ENCODE peak calls at places on chromosome 9, in five cellular contexts. Y, G, L, P and D are unnamed samples.

GRCh38 chr9:100028201-100028784 is 70.5 kb downstream of the ERP44 start:
- DNase-seq in Y (peak), G (peak), L (no peak), P (peak), D (peak)

GRCh38 chr9:19074836-19075235 is 25.6 kb downstream of the RRAGA start:
- DNase-seq in Y (no peak), G (no peak), L (no peak), P (no peak), D (no peak)

GRCh38 chr9:110764006-110764405 is 95.4 kb downstream of the MUSK start:
- DNase-seq in Y (no peak), G (no peak), L (no peak), P (no peak), D (no peak)

GRCh38 chr9:93826209-93826608 is 128.9 kb downstream of the BARX1 start:
- DNase-seq in Y (no peak), G (no peak), L (peak), P (no peak), D (no peak)

GRCh38 chr9:2676466-2676865 is 40.8 kb upstream of the KCNV2 start:
- DNase-seq in Y (no peak), G (no peak), L (no peak), P (no peak), D (no peak)

GRCh38 chr9:19028835-19029451 is 4.1 kb downstream of the SAXO1 start:
- DNase-seq in Y (no peak), G (no peak), L (no peak), P (no peak), D (peak)

GRCh38 chr9:109880276-109881169 is 100.5 kb downstream of the PALM2AKAP2 start:
- DNase-seq in Y (no peak), G (no peak), L (no peak), P (no peak), D (no peak)

GRCh38 chr9:124969401-124969800 is 28.5 kb upstream of the GOLGA1 start:
- DNase-seq in Y (no peak), G (no peak), L (no peak), P (no peak), D (no peak)

GRCh38 chr9:75417471-75417870 is 329.2 kb downstream of the OSTF1 start:
- DNase-seq in Y (no peak), G (no peak), L (no peak), P (no peak), D (no peak)

GRCh38 chr9:100306283-100306682 is 46.5 kb downstream of the TEX10 start:
- DNase-seq in Y (no peak), G (no peak), L (no peak), P (no peak), D (no peak)

GRCh38 chr9:133737071-133737773 is 930 bp downstream of the SARDH start:
- DNase-seq in Y (no peak), G (no peak), L (peak), P (no peak), D (no peak)

GRCh38 chr9:133990366-133991210 is 1.5 kb downstream of the VAV2 start:
- DNase-seq in Y (peak), G (peak), L (no peak), P (no peak), D (no peak)

GRCh38 chr9:86962692-86963091 is 15.4 kb upstream of the GAS1 start:
- DNase-seq in Y (no peak), G (no peak), L (no peak), P (no peak), D (no peak)

GRCh38 chr9:95343725-95344287 is 26.3 kb upstream of the FANCC start:
- DNase-seq in Y (no peak), G (no peak), L (no peak), P (no peak), D (no peak)

GRCh38 chr9:115000217-115000639 is 69.8 kb upstream of the TNFSF8 start:
- DNase-seq in Y (no peak), G (no peak), L (no peak), P (no peak), D (no peak)

GRCh38 chr9:18703086-18703750 is 229.3 kb downstream of the ADAMTSL1 start:
- DNase-seq in Y (no peak), G (no peak), L (no peak), P (no peak), D (no peak)

GRCh38 chr9:27183151-27183550 is 74.1 kb downstream of the TEK start:
- DNase-seq in Y (no peak), G (no peak), L (no peak), P (no peak), D (no peak)

GRCh38 chr9:27179245-27179870 is 70.3 kb downstream of the TEK start:
- DNase-seq in Y (no peak), G (no peak), L (no peak), P (no peak), D (no peak)

GRCh38 chr9:27182421-27182820 is 73.4 kb downstream of the TEK start:
- DNase-seq in Y (no peak), G (no peak), L (no peak), P (no peak), D (no peak)

GRCh38 chr9:27183701-27184100 is 74.7 kb downstream of the TEK start:
- DNase-seq in Y (no peak), G (no peak), L (no peak), P (no peak), D (no peak)

DNA sequence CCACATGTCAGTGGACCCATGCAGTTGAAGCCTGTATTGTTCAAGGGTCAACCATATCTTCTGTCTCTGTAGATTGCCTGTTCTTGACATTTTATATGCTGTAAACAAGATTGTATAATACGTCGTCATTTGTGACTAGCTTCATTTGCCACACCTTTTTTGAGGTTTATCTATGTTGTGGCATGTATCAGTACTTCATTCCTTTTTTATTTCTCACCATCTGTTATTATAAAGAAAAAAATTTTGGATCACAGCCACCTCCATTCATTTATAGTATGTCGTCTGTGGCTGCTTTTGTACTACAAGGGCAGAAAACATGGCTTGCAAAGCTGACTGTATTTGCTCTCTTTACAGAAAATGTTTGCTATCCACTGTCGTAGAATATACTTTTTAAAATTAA is 72.4 kb downstream of the TEK start:
- DNase-seq in Y (no peak), G (no peak), L (no peak), P (no peak), D (no peak)
- H3K27ac ChIP-seq in Y (no peak), G (no peak), L (no peak), P (no peak), D (no peak)

GRCh38 chr9:130175355-130175754 is 3.2 kb downstream of the NCS1 start:
- DNase-seq in Y (no peak), G (no peak), L (no peak), P (no peak), D (no peak)

GRCh38 chr9:130174025-130174424 is 1.8 kb downstream of the NCS1 start:
- DNase-seq in Y (no peak), G (no peak), L (no peak), P (no peak), D (no peak)

GRCh38 chr9:130176760-130177159 is 4.6 kb downstream of the NCS1 start:
- DNase-seq in Y (no peak), G (no peak), L (no peak), P (no peak), D (no peak)

GRCh38 chr9:130173462-130173876 is 1.3 kb downstream of the NCS1 start:
- DNase-seq in Y (no peak), G (peak), L (no peak), P (no peak), D (no peak)

GRCh38 chr9:130174920-130175321 is 2.7 kb downstream of the NCS1 start:
- DNase-seq in Y (no peak), G (peak), L (no peak), P (peak), D (no peak)
- H3K27ac ChIP-seq in Y (no peak), G (peak), L (no peak), P (peak), D (no peak)

GRCh38 chr9:88198346-88198807 is 60.1 kb upstream of the SPATA31C2 start:
- DNase-seq in Y (no peak), G (peak), L (no peak), P (no peak), D (no peak)

GRCh38 chr9:88197781-88198345 is 59.6 kb upstream of the SPATA31C2 start:
- DNase-seq in Y (no peak), G (no peak), L (no peak), P (no peak), D (no peak)

GRCh38 chr9:88196456-88196855 is 58.2 kb upstream of the SPATA31C2 start:
- DNase-seq in Y (no peak), G (no peak), L (no peak), P (no peak), D (no peak)

GRCh38 chr9:88193766-88194165 is 55.5 kb upstream of the SPATA31C2 start:
- DNase-seq in Y (no peak), G (no peak), L (no peak), P (no peak), D (no peak)

DNA sequence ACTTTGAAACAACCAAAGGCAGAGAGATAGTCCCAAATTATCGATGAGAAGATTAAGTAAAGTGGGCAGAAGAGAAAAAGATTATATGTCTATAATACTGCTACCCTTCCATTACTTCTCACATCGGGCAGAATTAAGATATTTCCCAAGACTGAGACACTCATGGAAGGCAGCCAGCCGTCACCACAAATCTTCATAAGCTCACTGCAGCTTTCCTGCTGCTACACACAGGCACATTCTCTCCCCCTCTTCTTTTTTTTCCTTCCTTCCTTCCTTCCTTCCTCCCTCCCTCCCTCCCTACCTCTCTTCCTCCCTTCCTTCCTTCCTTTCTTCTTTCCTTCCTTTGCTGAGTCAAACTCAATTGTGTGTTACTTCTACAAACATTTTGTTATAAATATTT is 58.7 kb upstream of the SPATA31C2 start:
- DNase-seq in Y (no peak), G (peak), L (no peak), P (no peak), D (no peak)
- H3K27ac ChIP-seq in Y (no peak), G (no peak), L (no peak), P (no peak), D (no peak)

DNA sequence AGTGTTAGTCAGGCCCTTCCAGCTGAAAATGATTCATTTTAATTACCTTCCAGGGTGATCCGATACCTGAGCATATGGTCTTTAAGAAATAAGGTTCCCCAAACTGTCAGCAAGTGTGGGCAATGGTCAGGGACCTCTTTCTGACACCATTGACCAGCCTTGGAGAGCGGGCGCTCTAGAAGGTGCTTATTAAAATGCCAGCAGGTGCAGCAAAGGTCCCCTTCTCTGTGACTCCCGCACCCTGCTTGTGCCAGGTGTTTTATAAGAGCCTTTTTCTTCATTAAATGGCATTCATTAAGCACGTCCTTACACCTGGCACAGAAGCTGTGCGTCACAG is 85.3 kb downstream of the MVB12B start:
- DNase-seq in Y (no peak), G (no peak), L (no peak), P (no peak), D (no peak)
- H3K27ac ChIP-seq in Y (no peak), G (no peak), L (no peak), P (no peak), D (no peak)

DNA sequence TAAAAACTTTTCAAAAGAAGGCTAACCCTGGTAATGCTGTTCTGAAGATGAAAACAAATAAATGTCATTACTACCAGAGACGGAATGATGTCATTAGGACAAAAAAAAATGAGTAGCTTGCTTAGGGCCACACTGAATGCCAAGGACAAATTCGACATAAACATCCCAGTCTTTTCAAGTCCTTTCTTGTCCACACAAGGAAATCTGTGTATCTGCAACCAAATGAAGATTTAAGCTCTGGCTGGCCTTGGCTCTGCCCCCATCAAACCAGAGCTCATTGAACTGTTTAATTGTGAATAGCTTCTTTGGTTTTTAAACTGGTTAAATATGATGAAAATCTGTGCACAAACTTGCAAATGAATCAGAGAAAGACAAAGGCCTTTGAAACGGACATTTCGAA is 592.7 kb downstream of the TLE1 start:
- DNase-seq in Y (no peak), G (no peak), L (no peak), P (no peak), D (no peak)
- H3K27ac ChIP-seq in Y (no peak), G (no peak), L (no peak), P (no peak), D (no peak)

GRCh38 chr9:37198831-37199230 is 78.5 kb downstream of the ZCCHC7 start:
- DNase-seq in Y (no peak), G (no peak), L (no peak), P (no peak), D (no peak)

GRCh38 chr9:37200572-37201005 is 80.2 kb downstream of the ZCCHC7 start:
- DNase-seq in Y (no peak), G (no peak), L (no peak), P (no peak), D (no peak)

GRCh38 chr9:37198034-37198718 is 77.8 kb downstream of the ZCCHC7 start:
- DNase-seq in Y (no peak), G (no peak), L (no peak), P (no peak), D (no peak)

GRCh38 chr9:37201581-37201980 is 81.2 kb downstream of the ZCCHC7 start:
- DNase-seq in Y (no peak), G (no peak), L (no peak), P (no peak), D (no peak)

DNA sequence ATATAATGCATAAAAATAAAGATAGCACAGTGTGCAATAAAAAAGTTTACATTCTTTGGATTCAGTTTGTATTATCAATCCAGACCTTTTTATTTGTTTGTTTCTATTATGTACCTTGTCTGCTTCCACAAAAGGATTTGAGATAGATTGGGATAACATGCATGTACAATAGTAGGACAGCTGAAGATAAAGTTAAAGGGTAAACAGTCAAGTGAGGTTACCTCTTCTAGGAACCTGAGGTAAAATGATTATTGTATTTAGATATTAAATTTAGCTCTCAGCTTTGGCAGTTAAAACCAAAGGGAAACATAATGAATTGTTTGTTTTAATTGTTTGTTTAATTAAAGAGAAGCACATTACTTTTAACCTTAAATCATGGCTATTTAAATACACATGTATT is 81.7 kb downstream of the ZCCHC7 start:
- DNase-seq in Y (no peak), G (no peak), L (no peak), P (no peak), D (no peak)
- H3K27ac ChIP-seq in Y (no peak), G (no peak), L (no peak), P (no peak), D (no peak)

DNA sequence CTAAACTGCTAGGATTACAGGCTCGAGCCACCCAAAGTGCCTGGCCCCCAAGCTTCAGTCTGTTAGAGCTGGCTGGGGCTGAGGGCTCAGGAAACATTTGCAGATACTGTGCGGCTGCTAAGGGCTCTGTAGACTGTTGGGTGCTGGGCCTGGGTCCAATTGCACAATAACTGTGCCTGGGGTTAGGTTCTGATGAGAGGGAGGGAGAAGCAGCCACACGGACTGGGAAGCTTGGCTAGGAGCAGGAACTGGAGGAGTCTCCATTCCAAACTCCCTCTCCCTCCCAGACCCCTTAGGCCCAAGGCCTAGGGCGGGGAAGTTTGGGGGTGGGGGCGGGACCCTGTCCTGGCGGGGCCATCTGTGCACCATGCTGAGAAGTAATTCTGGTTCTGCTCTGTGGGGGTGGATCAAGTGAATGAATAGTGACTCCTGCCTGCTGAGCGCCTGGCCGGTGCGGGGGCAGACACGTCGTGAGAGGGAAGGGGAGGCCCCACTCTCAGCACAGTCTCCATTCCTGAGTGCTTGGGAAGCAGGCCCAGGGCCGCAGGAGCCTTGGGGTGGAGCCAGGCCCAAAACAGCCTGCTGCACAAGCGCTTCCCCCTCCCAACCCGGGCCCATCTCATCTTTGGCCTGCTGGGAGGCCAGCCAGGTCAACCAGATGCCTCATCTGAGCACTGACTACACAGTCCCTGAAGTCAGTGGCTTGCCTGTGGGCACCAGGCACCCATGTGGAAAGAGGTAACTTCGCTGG is 1.5 kb downstream of the ASS1 start:
- DNase-seq in Y (peak), G (peak), L (peak), P (peak), D (peak)
- H3K27ac ChIP-seq in Y (peak), G (peak), L (peak), P (peak), D (peak)